ENCODE peak calls at places on chromosomes 5 and 9, in nine cellular contexts. E is GM13977, W is PC-3, T is sigmoid colon, X is prostate gland, V is WTC11, P is K562, C is mammary epithelial cell, F is astrocyte of the spinal cord. B is an unnamed sample.

GRCh38 chr9:124251605-124252366 is 6.0 kb upstream of the NEK6 start:
- DNase-seq in E (no peak), W (peak; percentile 68), T (peak; percentile 58), X (no peak), V (no peak), P (no peak), C (no peak), F (peak; percentile 56), B (no peak)

GRCh38 chr9:134323741-134324358 is 2.4 kb upstream of the RXRA start:
- DNase-seq in E (no peak), W (no peak), T (peak; percentile 90), X (no peak), V (no peak), P (peak; percentile 58), C (peak; percentile 93), F (no peak), B (peak; percentile 70)

GRCh38 chr9:88651682-88652633 is 117.0 kb downstream of the NXNL2 start:
- DNase-seq in E (no peak), W (peak; percentile 69), T (peak; percentile 96), X (peak; percentile 29), V (no peak), P (peak; percentile 8), C (peak; percentile 98), F (peak; percentile 95), B (peak; percentile 94)

GRCh38 chr5:141811287-141812155 is 66.7 kb downstream of the PCDH1 start:
- DNase-seq in E (peak; percentile 69), W (no peak), T (no peak), X (no peak), V (peak; percentile 80), P (peak; percentile 81), C (no peak), F (no peak), B (no peak)

GRCh38 chr9:38375572-38375963 is 16.9 kb upstream of the ALDH1B1 start:
- DNase-seq in E (no peak), W (no peak), T (no peak), X (no peak), V (no peak), P (no peak), C (no peak), F (no peak), B (peak; percentile 25)

GRCh38 chr5:6721442-6721841 is 8.2 kb downstream of the TENT4A start:
- DNase-seq in E (no peak), W (no peak), T (no peak), X (no peak), V (no peak), P (peak; percentile 67), C (no peak), F (no peak), B (no peak)

GRCh38 chr5:147996379-147996778 is 67.4 kb upstream of the SPINK5 start:
- DNase-seq in E (no peak), W (no peak), T (no peak), X (no peak), V (no peak), P (no peak), C (no peak), F (no peak), B (no peak)

GRCh38 chr5:172765766-172766286 is 5.2 kb downstream of the DUSP1 start:
- DNase-seq in E (no peak), W (no peak), T (peak; percentile 87), X (no peak), V (no peak), P (no peak), C (no peak), F (peak; percentile 94), B (no peak)

GRCh38 chr9:88529496-88529895 is 5.5 kb upstream of the NXNL2 start:
- DNase-seq in E (no peak), W (no peak), T (no peak), X (no peak), V (no peak), P (no peak), C (no peak), F (no peak), B (no peak)

GRCh38 chr9:132041825-132042224 is 37.8 kb downstream of the MED27 start:
- DNase-seq in E (no peak), W (no peak), T (no peak), X (no peak), V (no peak), P (no peak), C (no peak), F (no peak), B (no peak)

GRCh38 chr5:150515446-150515845 is 7.5 kb downstream of the NDST1 start:
- DNase-seq in E (no peak), W (no peak), T (peak; percentile 84), X (no peak), V (no peak), P (no peak), C (no peak), F (no peak), B (no peak)

GRCh38 chr9:76987594-76988200 is 31.8 kb upstream of the FOXB2 start:
- DNase-seq in E (peak; percentile 53), W (peak; percentile 69), T (no peak), X (no peak), V (peak; percentile 47), P (peak; percentile 12), C (peak; percentile 35), F (peak; percentile 43), B (no peak)

DNA sequence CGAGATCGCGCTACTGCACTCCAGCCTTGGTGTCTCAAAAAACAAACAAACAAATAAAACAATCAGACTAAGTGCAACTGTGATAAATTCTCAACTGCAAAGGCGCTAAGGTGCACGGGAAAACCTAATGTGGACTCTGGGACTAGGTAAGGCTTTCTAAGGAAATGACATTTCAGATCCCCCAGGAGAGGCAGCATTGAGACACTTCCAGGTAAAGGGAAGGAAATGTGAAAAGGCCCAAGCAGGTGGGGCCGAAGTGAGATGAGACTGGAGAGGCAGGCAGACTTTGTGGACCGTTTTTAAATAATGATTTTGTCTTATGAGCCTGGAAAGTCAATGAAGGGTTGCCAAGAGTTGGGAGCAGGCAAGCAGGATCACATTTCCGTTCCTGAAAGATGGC is 1.9 kb upstream of the APBA1 start:
- DNase-seq in E (no peak), W (peak; percentile 45), T (no peak), X (no peak), V (peak; percentile 33), P (no peak), C (no peak), F (no peak), B (no peak)
- TF ChIP-seq CTCF in E (no peak), W (peak; percentile 30), T (no peak), X (no peak), V (no peak), P (no peak), C (peak; percentile 23), F (no peak), B (no peak)

GRCh38 chr5:15459200-15459599 is 40.8 kb upstream of the FBXL7 start:
- DNase-seq in E (no peak), W (no peak), T (no peak), X (no peak), V (no peak), P (no peak), C (no peak), F (no peak), B (no peak)

GRCh38 chr5:15463231-15463630 is 36.7 kb upstream of the FBXL7 start:
- DNase-seq in E (no peak), W (no peak), T (no peak), X (no peak), V (no peak), P (no peak), C (no peak), F (peak; percentile 33), B (no peak)
- TF ChIP-seq CTCF in E (peak; percentile 5), W (peak; percentile 22), T (no peak), X (peak; percentile 64), V (peak; percentile 27), P (no peak), C (no peak), F (peak; percentile 57), B (no peak)

GRCh38 chr5:131169810-131170539 is 769 bp upstream of the LYRM7 start:
- DNase-seq in E (no peak), W (no peak), T (no peak), X (no peak), V (no peak), P (no peak), C (no peak), F (no peak), B (no peak)

GRCh38 chr5:131164161-131164930 is 710 bp downstream of the HINT1 start:
- DNase-seq in E (peak; percentile 77), W (peak; percentile 64), T (peak; percentile 86), X (peak; percentile 64), V (peak; percentile 63), P (peak; percentile 72), C (peak; percentile 81), F (peak; percentile 79), B (peak; percentile 76)

GRCh38 chr5:131167615-131168014 is 2.6 kb upstream of the HINT1 start:
- DNase-seq in E (no peak), W (no peak), T (no peak), X (no peak), V (no peak), P (no peak), C (no peak), F (no peak), B (no peak)

GRCh38 chr5:131163315-131164119 is 1.5 kb downstream of the HINT1 start:
- DNase-seq in E (peak; percentile 28), W (peak; percentile 30), T (no peak), X (no peak), V (no peak), P (no peak), C (peak; percentile 23), F (peak; percentile 46), B (no peak)

GRCh38 chr5:131164931-131165727 is at the start of gene HINT1:
- DNase-seq in E (peak; percentile 96), W (peak; percentile 92), T (peak; percentile 94), X (peak; percentile 90), V (peak; percentile 95), P (peak; percentile 95), C (peak; percentile 92), F (peak; percentile 90), B (peak; percentile 92)
- TF ChIP-seq CTCF in E (peak; percentile 56), W (peak; percentile 22), T (no peak), X (peak; percentile 35), V (no peak), P (no peak), C (peak; percentile 45), F (peak; percentile 24), B (no peak)

DNA sequence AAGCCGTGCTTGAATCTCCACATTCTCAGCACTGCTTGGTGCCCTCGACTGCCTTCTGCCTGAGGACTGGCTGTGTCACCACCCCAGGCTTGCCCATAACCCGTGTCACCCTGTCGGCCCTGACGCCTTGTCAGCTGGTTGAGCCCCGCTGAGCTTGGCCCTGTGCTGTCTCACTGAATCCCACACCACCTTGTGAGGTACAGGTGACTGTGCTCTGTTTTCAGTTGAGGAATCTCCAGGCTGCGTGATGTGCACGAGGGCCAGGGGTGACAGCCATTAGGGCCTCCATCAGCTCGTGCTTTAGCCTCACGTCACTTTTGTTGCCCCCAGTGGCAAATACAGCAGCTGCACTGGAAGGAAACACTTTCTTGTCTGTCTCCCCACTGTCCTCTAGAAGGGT is 90.7 kb downstream of the CACNA1B start:
- DNase-seq in E (no peak), W (no peak), T (peak; percentile 61), X (no peak), V (no peak), P (peak; percentile 28), C (no peak), F (no peak), B (no peak)
- TF ChIP-seq CTCF in E (no peak), W (peak; percentile 16), T (no peak), X (no peak), V (no peak), P (peak; percentile 46), C (no peak), F (no peak), B (no peak)

DNA sequence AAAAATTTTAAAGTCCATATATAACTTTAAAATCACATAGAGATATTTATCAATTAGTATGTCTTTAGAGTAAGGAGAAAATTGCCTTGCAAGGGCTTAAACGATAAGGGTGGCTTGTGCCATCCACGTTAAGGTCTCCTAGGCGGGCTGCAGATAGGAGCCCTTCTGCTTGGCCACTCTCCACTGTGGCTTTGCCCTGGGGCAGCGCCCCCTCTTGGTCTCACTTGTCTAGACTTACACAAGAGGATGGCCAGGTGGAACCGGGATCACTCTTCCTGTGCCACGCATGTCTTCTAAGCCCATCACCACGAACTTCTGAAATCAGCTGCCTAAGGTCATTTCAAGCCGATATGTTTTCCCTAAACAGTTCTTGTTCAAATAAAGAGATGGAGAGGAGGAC is 2.9 kb downstream of the FPGS start:
- DNase-seq in E (no peak), W (no peak), T (no peak), X (no peak), V (peak; percentile 88), P (peak; percentile 35), C (no peak), F (no peak), B (no peak)
- TF ChIP-seq CTCF in E (no peak), W (peak; percentile 46), T (no peak), X (no peak), V (no peak), P (peak; percentile 69), C (peak; percentile 34), F (peak; percentile 38), B (no peak)